ENCODE peak calls at places on chromosomes 5 and 9, in four cellular contexts. N is GM12878, K is HepG2, P is K562. C is an unnamed sample.

GRCh38 chr9:87518702-87519335 is 21.2 kb downstream of the DAPK1 start:
- DNase-seq in K (no peak), N (no peak), P (peak), C (no peak)

GRCh38 chr9:137286980-137287383 is 9.5 kb downstream of the TOR4A start:
- DNase-seq in N (no peak), P (peak), K (peak), C (peak)

GRCh38 chr5:10351199-10351881 is 2.2 kb upstream of the MARCHF6 start:
- DNase-seq in K (peak), P (no peak), N (no peak), C (no peak)

GRCh38 chr9:21110708-21111576 is 30.7 kb downstream of the IFNW1 start:
- DNase-seq in P (no peak), N (peak), K (peak), C (peak)

GRCh38 chr9:131641618-131642495 is 96.5 kb downstream of the PRRT1B start:
- DNase-seq in N (no peak), K (no peak), P (no peak), C (no peak)

GRCh38 chr5:31232273-31232888 is 38.9 kb downstream of the CDH6 start:
- DNase-seq in K (peak), N (no peak), P (peak), C (peak)

GRCh38 chr5:97388794-97389193 is 205.7 kb upstream of the RIOK2 start:
- DNase-seq in K (no peak), P (no peak), N (no peak), C (no peak)

GRCh38 chr9:117189121-117189520 is 225.7 kb downstream of the ASTN2 start:
- DNase-seq in K (no peak), P (no peak), N (no peak), C (no peak)

GRCh38 chr5:100676807-100677631 is 141.8 kb downstream of the FAM174A start:
- DNase-seq in K (no peak), P (no peak), N (no peak), C (no peak)

GRCh38 chr5:175809531-175810121 is 61.8 kb upstream of the CPLX2 start:
- DNase-seq in K (peak), N (no peak), P (no peak), C (no peak)

GRCh38 chr5:137938358-137939138 is 49.3 kb downstream of the PKD2L2 start:
- DNase-seq in P (no peak), N (no peak), K (no peak), C (no peak)

GRCh38 chr5:127011151-127011550 is 19.2 kb downstream of the MARCHF3 start:
- DNase-seq in P (no peak), K (no peak), N (no peak), C (no peak)

GRCh38 chr5:465591-466403 is 22.8 kb downstream of the EXOC3 start:
- DNase-seq in K (no peak), N (no peak), P (no peak), C (no peak)

GRCh38 chr9:6917162-6917561 is 159.4 kb downstream of the KDM4C start:
- DNase-seq in N (peak), P (no peak), K (no peak), C (no peak)

GRCh38 chr5:16493261-16493660 is 27.7 kb upstream of the ZNF622 start:
- DNase-seq in N (no peak), P (no peak), K (no peak), C (no peak)

GRCh38 chr9:8025532-8025931 is 226.0 kb upstream of the DMAC1 start:
- DNase-seq in N (no peak), K (no peak), P (no peak), C (no peak)

GRCh38 chr5:163306421-163306820 is 131.0 kb upstream of the CCNG1 start:
- DNase-seq in K (peak), P (no peak), N (no peak), C (peak)

GRCh38 chr5:124910354-124911016 is 164.0 kb upstream of the ZNF608 start:
- DNase-seq in P (no peak), K (no peak), N (no peak), C (no peak)

GRCh38 chr5:159955056-159955624 is 38.9 kb downstream of the ADRA1B start:
- DNase-seq in N (no peak), P (no peak), K (no peak), C (no peak)

GRCh38 chr5:173094012-173094661 is 38.0 kb downstream of the CREBRF start:
- DNase-seq in P (no peak), N (no peak), K (peak), C (no peak)

GRCh38 chr9:137648396-137648795 is 29.6 kb downstream of the EHMT1 start:
- DNase-seq in N (no peak), P (no peak), K (no peak), C (no peak)

GRCh38 chr9:135526730-135527571 is 5.7 kb downstream of the LCN1 start:
- DNase-seq in N (no peak), P (peak), K (peak), C (no peak)

GRCh38 chr5:139091439-139092156 is 106.6 kb downstream of the SIL1 start:
- DNase-seq in P (no peak), N (no peak), K (no peak), C (no peak)

GRCh38 chr9:11663913-11664312 is 1029.3 kb upstream of the TYRP1 start:
- DNase-seq in N (no peak), K (no peak), P (no peak), C (no peak)

GRCh38 chr5:93359296-93359957 is 221.6 kb downstream of the NR2F1-AS1 start:
- DNase-seq in P (no peak), N (no peak), K (no peak), C (no peak)

GRCh38 chr9:34384368-34385165 is 7.9 kb upstream of the MYORG start:
- DNase-seq in N (no peak), K (peak), P (no peak), C (no peak)

GRCh38 chr5:159642379-159642778 is 273.9 kb upstream of the ADRA1B start:
- DNase-seq in N (no peak), P (no peak), K (no peak), C (no peak)

DNA sequence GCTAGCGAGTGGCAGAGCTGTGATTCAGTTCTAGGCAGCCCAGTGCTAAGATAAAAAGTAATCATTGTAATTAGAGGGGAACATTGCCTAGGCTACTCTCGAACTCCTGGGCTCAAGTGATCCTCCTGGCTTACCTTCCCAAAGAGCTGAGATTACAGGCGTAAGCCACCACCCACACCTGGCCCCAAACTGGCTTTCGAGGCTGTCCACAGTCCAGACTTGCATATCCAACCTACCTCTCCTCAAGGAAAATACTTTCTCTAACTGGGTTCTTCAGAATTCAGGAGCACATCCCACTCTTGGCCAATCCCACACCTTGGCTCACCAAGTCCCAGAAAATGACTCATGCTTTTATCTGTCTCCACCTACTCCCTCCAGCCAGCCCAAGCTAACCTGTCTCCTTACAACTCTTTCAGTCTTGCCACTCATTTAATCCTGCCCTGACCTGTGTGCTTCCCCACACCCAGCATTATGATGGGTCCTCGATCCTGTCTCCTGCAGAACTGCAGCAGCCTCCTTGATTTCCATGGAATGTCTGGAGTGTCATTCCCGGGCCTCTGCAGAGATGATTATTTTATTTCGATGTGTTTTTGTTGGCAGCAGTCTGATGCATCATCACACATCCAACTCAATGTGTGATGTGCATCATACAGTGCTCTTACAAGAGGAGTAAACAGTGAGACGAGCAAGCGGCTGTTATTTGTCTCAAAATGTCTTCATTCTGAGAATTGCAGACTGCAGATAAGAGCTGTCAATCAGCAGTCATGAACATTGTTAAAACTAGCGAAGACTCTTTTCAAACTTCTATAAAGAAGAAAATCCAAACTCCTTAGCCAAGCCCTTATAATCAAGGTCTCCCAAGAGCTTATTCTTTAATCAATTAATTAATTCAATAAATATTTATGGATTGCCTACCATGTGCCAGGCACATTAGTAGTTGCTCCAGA is 167.3 kb downstream of the SEC61B start:
- DNase-seq in P (no peak), N (no peak), K (no peak), C (no peak)
- TF ChIP-seq GABPA in P (no peak), N (no peak), K (no peak), C (no peak)

DNA sequence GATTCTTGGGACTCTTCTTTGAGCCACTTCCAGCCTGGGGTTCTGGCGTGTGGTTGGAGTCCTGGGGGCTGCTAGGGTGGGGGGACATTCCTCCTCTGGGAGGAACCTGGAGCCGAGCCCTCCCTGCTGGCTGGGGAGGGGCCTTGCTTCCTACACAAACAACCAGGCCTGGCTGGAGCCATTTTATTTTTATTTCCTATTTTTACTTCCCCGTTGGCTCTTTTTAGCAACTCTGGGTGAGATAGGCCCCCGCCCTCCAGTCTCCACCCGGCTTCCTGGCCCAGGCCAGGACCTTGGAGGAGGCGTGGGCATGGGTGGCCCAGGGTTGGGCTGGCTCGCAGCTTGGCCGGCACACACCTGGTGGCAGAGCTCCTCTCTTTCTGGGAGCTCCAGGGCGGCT is 15.1 kb downstream of the RXRA start:
- DNase-seq in P (no peak), N (no peak), K (no peak), C (no peak)
- TF ChIP-seq NFIC in P (no peak), N (no peak), K (no peak), C (no peak)

DNA sequence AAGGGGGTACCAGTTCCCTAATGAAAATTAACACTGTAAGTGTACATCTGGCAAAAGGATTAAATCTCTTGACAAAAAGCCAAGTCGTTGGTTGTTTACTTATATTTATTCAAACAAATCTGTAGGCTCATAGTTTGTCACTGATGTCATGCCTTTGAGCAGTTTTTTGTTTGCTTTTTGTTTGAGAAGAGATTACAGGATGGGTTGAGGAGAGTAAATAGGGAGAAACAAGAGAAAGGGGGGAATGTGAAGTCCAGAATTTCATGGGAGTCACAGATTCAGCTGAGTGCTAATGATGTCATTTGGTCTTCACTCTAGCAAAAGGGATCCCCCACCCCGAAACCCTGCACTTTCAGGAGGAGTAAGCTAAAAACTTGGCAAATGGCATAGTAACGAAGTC is 337.4 kb downstream of the GLIS3 start:
- DNase-seq in P (no peak), N (no peak), K (peak), C (no peak)
- TF ChIP-seq GABPA in P (no peak), N (no peak), K (no peak), C (no peak)

GRCh38 chr5:107516452-107517184 is 154.1 kb downstream of the EFNA5 start:
- DNase-seq in K (no peak), N (no peak), P (no peak), C (no peak)
- TF ChIP-seq NFIC in K (no peak), N (no peak), P (no peak), C (no peak)

GRCh38 chr5:60891667-60892066 is 47.6 kb upstream of the ELOVL7 start:
- DNase-seq in N (no peak), P (no peak), K (no peak), C (no peak)
- TF ChIP-seq GABPA in N (no peak), P (no peak), K (no peak), C (no peak)